ENCODE peak calls at places on chromosomes 11 and 22, in four cellular contexts. X is C1 segment of cervical spinal cord, V is left ventricle myocardium inferior, N is NCI-H1694 treated with DMSO at 0.1 percent for 48 hours. G is an unnamed sample.

GRCh38 chr11:126914941-126915340 is 85.6 kb downstream of the KIRREL3 start:
- DNase-seq in X (no peak), V (no peak), N (no peak), G (no peak)

GRCh38 chr11:118202599-118203422 is 22.0 kb downstream of the JAML start:
- DNase-seq in X (no peak), V (no peak), N (no peak), G (no peak)

GRCh38 chr22:36916034-36916433 is 2.6 kb downstream of the CSF2RB start:
- DNase-seq in X (no peak), V (no peak), N (no peak), G (no peak)

GRCh38 chr11:33538726-33539125 is 161.9 kb downstream of the C11orf91 start:
- DNase-seq in X (no peak), V (no peak), N (no peak), G (no peak)

GRCh38 chr11:60852060-60852638 is 3.6 kb downstream of the PTGDR2 start:
- DNase-seq in X (no peak), V (no peak), N (no peak), G (no peak)

GRCh38 chr11:127789887-127790286 is 789.3 kb upstream of the KIRREL3 start:
- DNase-seq in X (no peak), V (no peak), N (no peak), G (no peak)

GRCh38 chr11:7609015-7609414 is 64.3 kb downstream of the CYB5R2 start:
- DNase-seq in X (no peak), V (no peak), N (no peak), G (no peak)

GRCh38 chr11:2224254-2224653 is 46.1 kb downstream of the ASCL2 start:
- DNase-seq in X (no peak), V (no peak), N (no peak), G (no peak)

GRCh38 chr11:128688896-128689546 is 4.9 kb upstream of the FLI1 start:
- DNase-seq in X (no peak), V (no peak), N (no peak), G (no peak)